ENCODE peak calls at places on chromosome 9, in six cellular contexts. One of them, this sample, is unnamed.

GRCh38 chr9:77647659-77648457 is at the start of gene GNA14:
- DNase-seq in HFFc6: no peak
- DNase-seq in dorsolateral prefrontal cortex: no peak
- DNase-seq in progenitor cell of endocrine pancreas: no peak
- DNase-seq in AG09309: no peak
- DNase-seq in WTC11: peak
- DNase-seq in this sample: no peak

GRCh38 chr9:106203832-106204516 is 509.6 kb downstream of the TMEM38B start:
- DNase-seq in HFFc6: no peak
- DNase-seq in dorsolateral prefrontal cortex: no peak
- DNase-seq in progenitor cell of endocrine pancreas: no peak
- DNase-seq in AG09309: no peak
- DNase-seq in WTC11: no peak
- DNase-seq in this sample: no peak

GRCh38 chr9:137339045-137339444 is 37.0 kb upstream of the NRARP start:
- DNase-seq in HFFc6: no peak
- DNase-seq in dorsolateral prefrontal cortex: no peak
- DNase-seq in progenitor cell of endocrine pancreas: no peak
- DNase-seq in AG09309: no peak
- DNase-seq in WTC11: no peak
- DNase-seq in this sample: no peak

GRCh38 chr9:34496149-34496712 is 26.6 kb downstream of the ENHO start:
- DNase-seq in HFFc6: no peak
- DNase-seq in dorsolateral prefrontal cortex: no peak
- DNase-seq in progenitor cell of endocrine pancreas: no peak
- DNase-seq in AG09309: no peak
- DNase-seq in WTC11: no peak
- DNase-seq in this sample: no peak

GRCh38 chr9:4016789-4017188 is 283.1 kb downstream of the GLIS3 start:
- DNase-seq in HFFc6: no peak
- DNase-seq in dorsolateral prefrontal cortex: no peak
- DNase-seq in progenitor cell of endocrine pancreas: no peak
- DNase-seq in AG09309: no peak
- DNase-seq in WTC11: no peak
- DNase-seq in this sample: no peak

GRCh38 chr9:80503692-80504400 is 932.1 kb downstream of the TLE4 start:
- DNase-seq in HFFc6: no peak
- DNase-seq in dorsolateral prefrontal cortex: peak
- DNase-seq in progenitor cell of endocrine pancreas: no peak
- DNase-seq in AG09309: no peak
- DNase-seq in WTC11: no peak
- DNase-seq in this sample: no peak

GRCh38 chr9:5042661-5043178 is 57.6 kb downstream of the JAK2 start:
- DNase-seq in HFFc6: no peak
- DNase-seq in dorsolateral prefrontal cortex: no peak
- DNase-seq in progenitor cell of endocrine pancreas: no peak
- DNase-seq in AG09309: no peak
- DNase-seq in WTC11: peak
- DNase-seq in this sample: no peak

GRCh38 chr9:1510712-1511111 is 460.6 kb downstream of the DMRT2 start:
- DNase-seq in HFFc6: no peak
- DNase-seq in dorsolateral prefrontal cortex: no peak
- DNase-seq in progenitor cell of endocrine pancreas: no peak
- DNase-seq in AG09309: no peak
- DNase-seq in WTC11: no peak
- DNase-seq in this sample: no peak

GRCh38 chr9:71592400-71592799 is 175.9 kb downstream of the CEMIP2 start:
- DNase-seq in HFFc6: no peak
- DNase-seq in dorsolateral prefrontal cortex: no peak
- DNase-seq in progenitor cell of endocrine pancreas: no peak
- DNase-seq in AG09309: no peak
- DNase-seq in WTC11: no peak
- DNase-seq in this sample: no peak

GRCh38 chr9:130232899-130233586 is 32.5 kb upstream of the HMCN2 start:
- DNase-seq in HFFc6: no peak
- DNase-seq in dorsolateral prefrontal cortex: peak
- DNase-seq in progenitor cell of endocrine pancreas: no peak
- DNase-seq in AG09309: no peak
- DNase-seq in WTC11: no peak
- DNase-seq in this sample: no peak

GRCh38 chr9:72304538-72304937 is 60.5 kb downstream of the ZFAND5 start:
- DNase-seq in HFFc6: no peak
- DNase-seq in dorsolateral prefrontal cortex: no peak
- DNase-seq in progenitor cell of endocrine pancreas: no peak
- DNase-seq in AG09309: no peak
- DNase-seq in WTC11: no peak
- DNase-seq in this sample: no peak

GRCh38 chr9:127711831-127712274 is 3.6 kb downstream of the PTRH1 start:
- DNase-seq in HFFc6: no peak
- DNase-seq in dorsolateral prefrontal cortex: no peak
- DNase-seq in progenitor cell of endocrine pancreas: no peak
- DNase-seq in AG09309: no peak
- DNase-seq in WTC11: peak
- DNase-seq in this sample: no peak
- TF ChIP-seq CTCF in HFFc6: no peak
- TF ChIP-seq CTCF in dorsolateral prefrontal cortex: no peak
- TF ChIP-seq CTCF in progenitor cell of endocrine pancreas: no peak
- TF ChIP-seq CTCF in AG09309: no peak
- TF ChIP-seq CTCF in WTC11: no peak
- TF ChIP-seq CTCF in this sample: no peak

GRCh38 chr9:109132473-109133095 is 12.8 kb upstream of the TMEM245 start:
- DNase-seq in HFFc6: no peak
- DNase-seq in dorsolateral prefrontal cortex: no peak
- DNase-seq in progenitor cell of endocrine pancreas: no peak
- DNase-seq in AG09309: no peak
- DNase-seq in WTC11: no peak
- DNase-seq in this sample: no peak
- TF ChIP-seq CTCF in HFFc6: no peak
- TF ChIP-seq CTCF in dorsolateral prefrontal cortex: no peak
- TF ChIP-seq CTCF in progenitor cell of endocrine pancreas: no peak
- TF ChIP-seq CTCF in AG09309: no peak
- TF ChIP-seq CTCF in WTC11: no peak
- TF ChIP-seq CTCF in this sample: no peak

DNA sequence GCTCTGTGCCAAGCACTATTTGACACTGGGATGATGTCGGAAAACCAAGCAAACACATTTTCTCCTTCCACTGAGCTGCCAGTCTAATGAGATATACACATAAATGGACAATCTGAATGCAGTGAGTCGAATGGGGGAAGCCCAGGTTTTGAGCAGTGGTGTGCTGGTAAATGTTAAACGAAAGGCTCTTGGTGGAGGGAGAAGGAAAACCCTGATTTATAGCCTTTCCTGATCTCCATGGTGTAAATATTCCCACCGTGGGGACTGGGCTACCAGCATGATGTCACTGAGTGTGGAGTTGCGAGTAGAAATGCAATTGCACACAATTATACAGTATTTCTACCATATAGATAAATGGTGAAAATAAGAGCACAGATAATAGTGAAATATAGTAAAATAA is 5.0 kb upstream of the GSN start:
- DNase-seq in HFFc6: no peak
- DNase-seq in dorsolateral prefrontal cortex: no peak
- DNase-seq in progenitor cell of endocrine pancreas: no peak
- DNase-seq in AG09309: no peak
- DNase-seq in WTC11: no peak
- DNase-seq in this sample: no peak
- TF ChIP-seq CTCF in HFFc6: no peak
- TF ChIP-seq CTCF in dorsolateral prefrontal cortex: no peak
- TF ChIP-seq CTCF in progenitor cell of endocrine pancreas: no peak
- TF ChIP-seq CTCF in AG09309: no peak
- TF ChIP-seq CTCF in WTC11: no peak
- TF ChIP-seq CTCF in this sample: no peak

GRCh38 chr9:8895498-8896224 is 1096.1 kb upstream of the DMAC1 start:
- DNase-seq in HFFc6: no peak
- DNase-seq in dorsolateral prefrontal cortex: no peak
- DNase-seq in progenitor cell of endocrine pancreas: no peak
- DNase-seq in AG09309: peak
- DNase-seq in WTC11: no peak
- DNase-seq in this sample: no peak
- TF ChIP-seq CTCF in HFFc6: peak
- TF ChIP-seq CTCF in dorsolateral prefrontal cortex: peak
- TF ChIP-seq CTCF in progenitor cell of endocrine pancreas: peak
- TF ChIP-seq CTCF in AG09309: peak
- TF ChIP-seq CTCF in WTC11: peak
- TF ChIP-seq CTCF in this sample: no peak

DNA sequence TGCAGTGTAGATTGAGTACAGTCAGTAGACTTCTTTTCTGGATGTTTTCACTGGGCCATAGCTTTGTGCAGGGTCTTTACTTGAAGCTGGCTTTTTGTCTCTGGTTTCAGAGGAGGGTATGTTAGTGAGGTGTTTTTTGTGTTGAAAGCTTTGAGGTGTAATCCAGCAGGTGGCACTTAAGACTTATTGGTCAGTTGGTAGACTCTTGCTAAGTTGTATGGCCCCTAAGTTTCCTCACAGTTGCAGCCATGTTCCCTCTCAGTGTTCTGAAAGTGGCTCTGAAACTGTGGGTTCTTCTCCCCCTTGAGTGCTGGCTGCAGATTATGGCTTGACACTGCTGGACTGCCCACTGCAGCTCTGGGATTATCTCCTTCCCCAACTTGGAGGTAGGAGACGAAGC is 55.7 kb upstream of the SLC44A1 start:
- DNase-seq in HFFc6: no peak
- DNase-seq in dorsolateral prefrontal cortex: no peak
- DNase-seq in progenitor cell of endocrine pancreas: no peak
- DNase-seq in AG09309: no peak
- DNase-seq in WTC11: no peak
- DNase-seq in this sample: no peak
- TF ChIP-seq CTCF in HFFc6: peak
- TF ChIP-seq CTCF in dorsolateral prefrontal cortex: no peak
- TF ChIP-seq CTCF in progenitor cell of endocrine pancreas: no peak
- TF ChIP-seq CTCF in AG09309: no peak
- TF ChIP-seq CTCF in WTC11: no peak
- TF ChIP-seq CTCF in this sample: no peak